ENCODE peak calls at places on chromosomes 11 and 22, in eight cellular contexts. O, F, C, Z, W, K, T and R are unnamed samples.

GRCh38 chr22:20013382-20013871 is 3.2 kb downstream of the ARVCF start:
- DNase-seq in O (peak), F (peak), C (peak), Z (peak), W (peak), K (no peak), T (no peak), R (peak)

GRCh38 chr11:20250644-20251247 is 90.5 kb upstream of the DBX1 start:
- DNase-seq in O (no peak), F (no peak), C (no peak), Z (no peak), W (no peak), K (no peak), T (no peak), R (no peak)

GRCh38 chr22:31489632-31490495 is at the start of gene EIF4ENIF1:
- DNase-seq in O (peak), F (peak), C (peak), Z (peak), W (peak), K (peak), T (peak), R (peak)

GRCh38 chr22:45787770-45788169 is 116.1 kb downstream of the ATXN10 start:
- DNase-seq in O (no peak), F (no peak), C (no peak), Z (no peak), W (no peak), K (no peak), T (no peak), R (no peak)

GRCh38 chr11:86802601-86803051 is 2.3 kb downstream of the PRSS23 start:
- DNase-seq in O (no peak), F (peak), C (peak), Z (peak), W (peak), K (no peak), T (peak), R (peak)

GRCh38 chr22:35540600-35541253 is at the start of gene RASD2:
- DNase-seq in O (peak), F (no peak), C (no peak), Z (no peak), W (peak), K (no peak), T (no peak), R (no peak)

GRCh38 chr11:117144477-117145392 is 648 bp downstream of the PAFAH1B2 start:
- DNase-seq in O (no peak), F (peak), C (peak), Z (peak), W (peak), K (peak), T (peak), R (peak)

GRCh38 chr11:76124905-76125566 is 81.3 kb downstream of the WNT11 start:
- DNase-seq in O (no peak), F (no peak), C (no peak), Z (peak), W (no peak), K (no peak), T (no peak), R (no peak)

GRCh38 chr22:31248965-31249940 is 37.2 kb downstream of the LIMK2 start:
- DNase-seq in O (no peak), F (peak), C (no peak), Z (peak), W (no peak), K (no peak), T (no peak), R (no peak)